ENCODE peak calls at places on chromosome 6, in seven cellular contexts. J is IMR-90, F is neuronal stem cell, M is H1, B is mesendoderm, Y is H9, O is trophoblast cell. I is an unnamed sample.

GRCh38 chr6:36351152-36351571 is 14.5 kb upstream of the BNIP5 start:
- DNase-seq in F (no peak), B (no peak), M (no peak), Y (no peak), O (peak; percentile 66), J (peak; percentile 46), I (no peak)

GRCh38 chr6:88008411-88008810 is 39.2 kb upstream of the SPACA1 start:
- DNase-seq in M (no peak), B (no peak), F (no peak), J (no peak), O (no peak), Y (no peak), I (no peak)

GRCh38 chr6:112180095-112180820 is 74.1 kb downstream of the LAMA4 start:
- DNase-seq in M (no peak), B (peak; percentile 83), J (peak; percentile 92), O (peak; percentile 92), F (peak; percentile 51), Y (no peak), I (peak; percentile 85)

GRCh38 chr6:327538-328183 is 35.4 kb downstream of the DUSP22 start:
- DNase-seq in F (no peak), M (no peak), B (no peak), J (peak; percentile 35), Y (no peak), O (no peak), I (no peak)

GRCh38 chr6:159061805-159062563 is 17.2 kb upstream of the TAGAP start:
- DNase-seq in B (no peak), O (peak; percentile 37), J (no peak), F (no peak), Y (no peak), M (no peak), I (no peak)

GRCh38 chr6:53979468-53980067 is 131.7 kb upstream of the MLIP start:
- DNase-seq in M (no peak), F (peak; percentile 41), O (peak; percentile 74), B (peak; percentile 45), Y (no peak), J (peak; percentile 61), I (peak; percentile 48)

GRCh38 chr6:24339932-24340331 is 17.9 kb downstream of the DCDC2 start:
- DNase-seq in J (no peak), O (peak; percentile 40), B (no peak), F (no peak), Y (no peak), M (no peak), I (no peak)

GRCh38 chr6:134678436-134678889 is 271.4 kb downstream of the ALDH8A1 start:
- DNase-seq in F (no peak), J (peak; percentile 79), Y (no peak), B (peak; percentile 21), O (no peak), M (no peak), I (peak; percentile 19)

GRCh38 chr6:36916159-36916558 is 30.4 kb downstream of the C6orf89 start:
- DNase-seq in J (peak; percentile 36), F (no peak), O (no peak), B (no peak), M (no peak), Y (no peak), I (no peak)

GRCh38 chr6:3848380-3848779 is 793 bp upstream of the FAM50B start:
- DNase-seq in O (peak; percentile 41), M (no peak), J (no peak), F (peak; percentile 6), B (no peak), Y (no peak), I (peak; percentile 21)

GRCh38 chr6:41502607-41503434 is 43.4 kb upstream of the FOXP4 start:
- DNase-seq in F (no peak), M (peak; percentile 73), O (no peak), Y (peak; percentile 69), B (peak; percentile 76), J (no peak), I (peak; percentile 40)

GRCh38 chr6:106444777-106445507 is 84.4 kb downstream of the CRYBG1 start:
- DNase-seq in M (no peak), J (peak; percentile 69), Y (peak; percentile 30), B (peak; percentile 75), O (peak; percentile 85), F (peak; percentile 47), I (peak; percentile 73)

GRCh38 chr6:153069897-153070296 is 61.2 kb downstream of the RGS17 start:
- DNase-seq in J (no peak), F (no peak), Y (no peak), O (no peak), M (no peak), B (no peak), I (no peak)

GRCh38 chr6:152273002-152273401 is 364.2 kb downstream of the SYNE1 start:
- DNase-seq in J (peak; percentile 30), M (no peak), B (no peak), Y (no peak), F (no peak), O (peak; percentile 91), I (no peak)

GRCh38 chr6:27669798-27670301 is 196.9 kb upstream of the ZNF184 start:
- DNase-seq in M (no peak), B (no peak), Y (no peak), J (no peak), O (no peak), F (no peak), I (peak; percentile 17)

GRCh38 chr6:90383212-90383611 is 86.6 kb upstream of the BACH2 start:
- DNase-seq in B (peak; percentile 76), F (no peak), O (no peak), J (no peak), M (no peak), Y (no peak), I (no peak)

GRCh38 chr6:44243345-44243744 is 3.6 kb upstream of the HSP90AB1 start:
- DNase-seq in O (no peak), F (no peak), B (no peak), J (no peak), M (no peak), Y (no peak), I (no peak)

GRCh38 chr6:32980488-32981038 is 12.2 kb downstream of the BRD2 start:
- DNase-seq in J (no peak), M (no peak), F (no peak), B (no peak), Y (no peak), O (peak; percentile 23), I (no peak)

GRCh38 chr6:27280540-27281000 is 31.5 kb downstream of the POM121L2 start:
- DNase-seq in O (peak; percentile 53), M (no peak), Y (no peak), F (no peak), B (peak; percentile 82), J (no peak), I (peak; percentile 41)

GRCh38 chr6:169795196-169795595 is 43.8 kb downstream of the ERMARD start:
- DNase-seq in O (no peak), F (no peak), B (peak; percentile 7), M (no peak), J (no peak), Y (no peak), I (no peak)
- H3K23ac ChIP-seq in O (no peak overlapping the region), F (no peak overlapping the region), B (no peak overlapping the region), M (no peak overlapping the region), J (no peak overlapping the region), Y (no peak overlapping the region), I (no peak overlapping the region)

GRCh38 chr6:73968358-73968757 is 272.4 kb downstream of the CD109 start:
- DNase-seq in B (no peak), F (no peak), J (peak; percentile 35), M (no peak), Y (no peak), O (no peak), I (no peak)

GRCh38 chr6:73964455-73964854 is 268.5 kb downstream of the CD109 start:
- DNase-seq in B (no peak), Y (no peak), M (no peak), O (peak; percentile 22), J (no peak), F (no peak), I (peak; percentile 41)

GRCh38 chr6:73965408-73966145 is 269.6 kb downstream of the CD109 start:
- DNase-seq in F (no peak), J (no peak), Y (no peak), B (no peak), M (no peak), O (no peak), I (peak; percentile 19)

GRCh38 chr6:73969982-73970960 is 274.3 kb downstream of the CD109 start:
- DNase-seq in J (peak; percentile 67), O (peak; percentile 54), Y (no peak), M (no peak), F (peak; percentile 67), B (peak; percentile 86), I (peak; percentile 73)
- H3K4me2 ChIP-seq in J (peak overlapping the region; percentile 38), O (no peak overlapping the region), Y (no peak overlapping the region), M (no peak overlapping the region), F (no peak overlapping the region), B (no peak overlapping the region), I (no peak overlapping the region)

DNA sequence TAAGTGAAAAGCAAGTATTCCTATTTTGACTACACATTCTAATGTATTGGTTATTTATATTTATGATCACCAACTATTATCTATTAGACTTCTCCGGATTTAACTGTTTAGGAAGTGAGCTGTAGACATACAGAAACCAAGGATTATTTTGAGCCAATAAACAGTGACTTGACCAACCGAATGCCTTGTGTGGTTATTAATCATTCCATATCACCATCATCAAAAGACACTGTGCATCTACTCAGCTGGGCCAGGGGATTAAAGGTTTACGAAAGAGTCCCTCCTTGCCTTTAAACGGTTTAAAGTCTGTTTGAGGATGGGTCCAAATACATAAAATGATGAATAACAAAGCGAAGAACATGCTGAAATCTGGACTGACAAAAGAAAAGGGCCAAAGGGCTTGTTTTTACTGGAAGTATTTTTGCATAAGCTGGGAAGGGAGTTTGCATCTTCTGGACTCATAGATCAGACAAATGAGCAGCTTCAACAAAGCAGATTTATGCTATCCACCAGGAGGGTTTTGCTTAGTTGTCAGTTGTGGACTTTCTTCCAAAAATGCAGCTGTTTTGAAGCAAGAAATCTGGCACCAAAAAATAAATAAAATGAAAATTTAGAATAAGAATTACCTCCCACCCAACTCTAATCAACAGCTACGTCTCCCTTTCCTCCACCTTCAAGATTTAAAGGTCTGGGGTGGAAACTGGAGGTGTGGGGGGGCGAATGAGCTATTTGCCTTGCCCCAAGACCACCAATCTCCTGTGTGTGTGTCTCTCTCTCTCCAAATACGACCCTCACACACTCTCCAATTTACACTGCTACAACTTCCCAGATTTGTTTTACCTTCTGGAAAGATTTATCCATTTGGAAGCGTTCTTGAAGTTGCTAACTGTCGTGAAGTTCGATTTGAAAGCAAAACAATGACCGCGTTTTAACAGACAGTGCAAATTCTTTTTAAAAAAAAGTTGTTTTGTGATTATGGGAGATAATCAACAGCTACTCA is 33.5 kb upstream of the ID4 start:
- DNase-seq in M (no peak), B (no peak), F (no peak), Y (no peak), J (peak; percentile 19), O (no peak), I (peak; percentile 17)
- H4K8ac ChIP-seq in M (no peak overlapping the region), B (peak overlapping the region; percentile 81), F (no peak overlapping the region), Y (no peak overlapping the region), J (peak overlapping the region; percentile 91), O (peak overlapping the region; percentile 80), I (peak overlapping the region; percentile 82)

GRCh38 chr6:80316655-80317332 is 210.3 kb downstream of the BCKDHB start:
- DNase-seq in J (no peak), F (no peak), O (no peak), B (no peak), M (no peak), Y (no peak), I (no peak)
- H3K23ac ChIP-seq in J (no peak overlapping the region), F (no peak overlapping the region), O (no peak overlapping the region), B (no peak overlapping the region), M (no peak overlapping the region), Y (no peak overlapping the region), I (no peak overlapping the region)

I was measured in mesenchymal stem cell.